ENCODE peak calls at places on chromosomes 3 and 15, in eight cellular contexts. W, Y, K, Q, P, C, J and S are unnamed samples.

GRCh38 chr15:67065531-67066005 is at the start of gene SMAD3:
- DNase-seq in K (peak), C (peak), P (no peak), Q (peak), Y (peak), J (peak), W (peak), S (peak)

GRCh38 chr3:851098-851790 is 241.6 kb upstream of the CNTN6 start:
- DNase-seq in J (no peak), Q (no peak), W (no peak), P (no peak), K (no peak), Y (no peak), C (no peak), S (peak)

GRCh38 chr3:184289426-184289938 is 9.6 kb upstream of the PSMD2 start:
- DNase-seq in Q (no peak), J (peak), K (peak), P (peak), W (peak), Y (peak), C (peak), S (peak)

GRCh38 chr15:51375966-51376640 is 34.6 kb downstream of the GLDN start:
- DNase-seq in Q (no peak), P (no peak), W (peak), C (no peak), K (no peak), Y (peak), J (peak), S (no peak)

GRCh38 chr3:133958071-133958806 is 62.6 kb upstream of the RAB6B start:
- DNase-seq in C (no peak), Q (no peak), K (no peak), W (no peak), P (no peak), Y (no peak), J (no peak), S (no peak)

GRCh38 chr3:133926736-133927542 is 31.3 kb upstream of the RAB6B start:
- DNase-seq in W (peak), P (no peak), J (no peak), Y (no peak), C (no peak), Q (no peak), K (no peak), S (no peak)

GRCh38 chr3:66378256-66378655 is 122.6 kb downstream of the LRIG1 start:
- DNase-seq in J (no peak), C (peak), P (no peak), Y (peak), K (no peak), Q (no peak), W (peak), S (no peak)

GRCh38 chr3:4290272-4290893 is 12.8 kb upstream of the SETMAR start:
- DNase-seq in C (no peak), Y (peak), K (no peak), W (peak), J (peak), P (peak), Q (no peak), S (peak)

GRCh38 chr3:62374375-62374876 is 1.1 kb upstream of the FEZF2 start:
- DNase-seq in Q (no peak), Y (no peak), K (no peak), W (peak), C (no peak), P (no peak), J (peak), S (no peak)

GRCh38 chr3:117921908-117922456 is 1112.7 kb downstream of the IGSF11 start:
- DNase-seq in J (no peak), W (no peak), Y (no peak), Q (no peak), K (no peak), C (no peak), P (no peak), S (no peak)

GRCh38 chr3:45972534-45973402 is 22.9 kb downstream of the FYCO1 start:
- DNase-seq in W (peak), K (no peak), Q (peak), J (peak), Y (peak), P (no peak), C (no peak), S (peak)

GRCh38 chr3:183766107-183766506 is 59.3 kb downstream of the MAP6D1 start:
- DNase-seq in W (no peak), K (no peak), Y (no peak), J (no peak), P (no peak), Q (no peak), C (no peak), S (no peak)

GRCh38 chr3:190073264-190073663 is 47.4 kb downstream of the P3H2 start:
- DNase-seq in K (no peak), Y (no peak), P (no peak), Q (no peak), J (peak), W (peak), C (no peak), S (peak)

GRCh38 chr15:81117136-81117535 is 16.9 kb upstream of the CFAP161 start:
- DNase-seq in P (no peak), C (no peak), J (peak), W (no peak), Y (peak), Q (no peak), K (no peak), S (no peak)

GRCh38 chr3:146218880-146219866 is 31.7 kb downstream of the PLSCR4 start:
- DNase-seq in W (peak), K (no peak), Y (peak), J (peak), Q (peak), P (no peak), C (no peak), S (peak)

GRCh38 chr15:55799287-55800212 is 56.6 kb upstream of the PRTG start:
- DNase-seq in P (peak), J (peak), K (peak), Y (peak), C (no peak), Q (peak), W (peak), S (peak)

GRCh38 chr3:158780795-158781590 is 20.9 kb upstream of the MFSD1 start:
- DNase-seq in J (no peak), P (no peak), K (no peak), Q (no peak), Y (no peak), W (no peak), C (no peak), S (no peak)

GRCh38 chr15:59738676-59739075 is 49.6 kb upstream of the BNIP2 start:
- DNase-seq in Y (no peak), W (no peak), C (no peak), Q (no peak), P (no peak), J (no peak), K (no peak), S (no peak)